ENCODE peak calls at places on chromosomes 7 and 10, in five cellular contexts. One of them, this sample, is unnamed.

GRCh38 chr10:122376364-122376961 is 2.0 kb downstream of the PLEKHA1 start:
- DNase-seq in AG04450: no peak
- DNase-seq in colonic mucosa: no peak
- DNase-seq in pancreas: no peak
- DNase-seq in non-pigmented ciliary epithelial cell: no peak
- DNase-seq in this sample: no peak

GRCh38 chr7:94028768-94029167 is 24.6 kb upstream of the BET1 start:
- DNase-seq in colonic mucosa: no peak
- DNase-seq in non-pigmented ciliary epithelial cell: peak; percentile 57
- DNase-seq in pancreas: no peak
- DNase-seq in AG04450: no peak
- DNase-seq in this sample: no peak

GRCh38 chr7:101362334-101363195 is at the start of gene COL26A1:
- DNase-seq in AG04450: no peak
- DNase-seq in non-pigmented ciliary epithelial cell: no peak
- DNase-seq in colonic mucosa: no peak
- DNase-seq in pancreas: peak; percentile 36
- DNase-seq in this sample: no peak

GRCh38 chr10:35640474-35640873 is 1.6 kb downstream of the FZD8 start:
- DNase-seq in AG04450: peak; percentile 20
- DNase-seq in pancreas: peak; percentile 61
- DNase-seq in colonic mucosa: peak; percentile 70
- DNase-seq in non-pigmented ciliary epithelial cell: no peak
- DNase-seq in this sample: peak; percentile 78

GRCh38 chr10:21526952-21527633 is 1.6 kb upstream of the SKIDA1 start:
- DNase-seq in AG04450: no peak
- DNase-seq in non-pigmented ciliary epithelial cell: no peak
- DNase-seq in colonic mucosa: peak; percentile 64
- DNase-seq in pancreas: peak; percentile 66
- DNase-seq in this sample: peak; percentile 69

GRCh38 chr10:91200314-91201212 is 19.9 kb upstream of the PCGF5 start:
- DNase-seq in non-pigmented ciliary epithelial cell: no peak
- DNase-seq in AG04450: no peak
- DNase-seq in colonic mucosa: no peak
- DNase-seq in pancreas: no peak
- DNase-seq in this sample: no peak

GRCh38 chr7:27143022-27143949 is at the start of gene HOXA5:
- DNase-seq in non-pigmented ciliary epithelial cell: no peak
- DNase-seq in AG04450: peak; percentile 100
- DNase-seq in colonic mucosa: peak; percentile 85
- DNase-seq in pancreas: no peak
- DNase-seq in this sample: no peak

GRCh38 chr10:11225935-11226334 is 208.3 kb downstream of the CELF2 start:
- DNase-seq in AG04450: no peak
- DNase-seq in colonic mucosa: peak; percentile 49
- DNase-seq in pancreas: no peak
- DNase-seq in non-pigmented ciliary epithelial cell: no peak
- DNase-seq in this sample: peak; percentile 56

GRCh38 chr7:78605131-78605530 is 806.6 kb downstream of the PHTF2 start:
- DNase-seq in colonic mucosa: no peak
- DNase-seq in non-pigmented ciliary epithelial cell: no peak
- DNase-seq in pancreas: no peak
- DNase-seq in AG04450: no peak
- DNase-seq in this sample: no peak

GRCh38 chr10:11396311-11396960 is 215.0 kb downstream of the USP6NL start:
- DNase-seq in AG04450: no peak
- DNase-seq in non-pigmented ciliary epithelial cell: no peak
- DNase-seq in pancreas: no peak
- DNase-seq in colonic mucosa: no peak
- DNase-seq in this sample: no peak

GRCh38 chr7:762891-763290 is 35.8 kb upstream of the PRKAR1B start:
- DNase-seq in AG04450: no peak
- DNase-seq in non-pigmented ciliary epithelial cell: no peak
- DNase-seq in colonic mucosa: no peak
- DNase-seq in pancreas: no peak
- DNase-seq in this sample: no peak

GRCh38 chr10:44976352-44977198 is 2.0 kb downstream of the DEPP1 start:
- DNase-seq in colonic mucosa: no peak
- DNase-seq in non-pigmented ciliary epithelial cell: no peak
- DNase-seq in AG04450: no peak
- DNase-seq in pancreas: peak; percentile 33
- DNase-seq in this sample: peak; percentile 21

This sample was measured in left colon.